ENCODE peak calls at places on chromosomes 6 and 20, in five cellular contexts. One of them, this sample, is unnamed.

GRCh38 chr20:62968378-62969178 is 16.1 kb downstream of the SLC17A9 start:
- DNase-seq in CD8-positive, alpha-beta T cell: no peak
- DNase-seq in fibroblast of lung: no peak
- DNase-seq in GM12865: no peak
- DNase-seq in cardiac muscle cell: no peak
- DNase-seq in this sample: no peak

GRCh38 chr6:79864001-79864400 is 83.4 kb downstream of the ELOVL4 start:
- DNase-seq in CD8-positive, alpha-beta T cell: no peak
- DNase-seq in fibroblast of lung: no peak
- DNase-seq in GM12865: no peak
- DNase-seq in cardiac muscle cell: peak
- DNase-seq in this sample: no peak

GRCh38 chr6:74177496-74177895 is 481.5 kb downstream of the CD109 start:
- DNase-seq in CD8-positive, alpha-beta T cell: no peak
- DNase-seq in fibroblast of lung: no peak
- DNase-seq in GM12865: no peak
- DNase-seq in cardiac muscle cell: no peak
- DNase-seq in this sample: no peak

GRCh38 chr6:144585217-144585814 is 300.2 kb downstream of the UTRN start:
- DNase-seq in CD8-positive, alpha-beta T cell: no peak
- DNase-seq in fibroblast of lung: peak
- DNase-seq in GM12865: peak
- DNase-seq in cardiac muscle cell: peak
- DNase-seq in this sample: no peak

GRCh38 chr6:138722425-138723371 is 50.9 kb upstream of the CCDC28A start:
- DNase-seq in CD8-positive, alpha-beta T cell: no peak
- DNase-seq in fibroblast of lung: peak
- DNase-seq in GM12865: no peak
- DNase-seq in cardiac muscle cell: no peak
- DNase-seq in this sample: no peak

GRCh38 chr20:64152906-64153305 is 11.3 kb upstream of the MYT1 start:
- DNase-seq in CD8-positive, alpha-beta T cell: no peak
- DNase-seq in fibroblast of lung: no peak
- DNase-seq in GM12865: no peak
- DNase-seq in cardiac muscle cell: no peak
- DNase-seq in this sample: no peak

GRCh38 chr20:49969234-49969633 is 13.5 kb upstream of the SNAI1 start:
- DNase-seq in CD8-positive, alpha-beta T cell: no peak
- DNase-seq in fibroblast of lung: no peak
- DNase-seq in GM12865: no peak
- DNase-seq in cardiac muscle cell: no peak
- DNase-seq in this sample: no peak

GRCh38 chr6:27133281-27134227 is 113.9 kb upstream of the PRSS16 start:
- DNase-seq in CD8-positive, alpha-beta T cell: peak
- DNase-seq in fibroblast of lung: peak
- DNase-seq in GM12865: peak
- DNase-seq in cardiac muscle cell: peak
- DNase-seq in this sample: peak

GRCh38 chr20:13819885-13820645 is 35.2 kb downstream of the NDUFAF5 start:
- DNase-seq in CD8-positive, alpha-beta T cell: no peak
- DNase-seq in fibroblast of lung: peak
- DNase-seq in GM12865: peak
- DNase-seq in cardiac muscle cell: peak
- DNase-seq in this sample: peak

GRCh38 chr6:37021356-37022129 is 16.1 kb downstream of the FGD2 start:
- DNase-seq in CD8-positive, alpha-beta T cell: peak
- DNase-seq in fibroblast of lung: peak
- DNase-seq in GM12865: peak
- DNase-seq in cardiac muscle cell: peak
- DNase-seq in this sample: no peak

GRCh38 chr20:57805784-57806183 is 96.0 kb upstream of the PMEPA1 start:
- DNase-seq in CD8-positive, alpha-beta T cell: no peak
- DNase-seq in fibroblast of lung: no peak
- DNase-seq in GM12865: no peak
- DNase-seq in cardiac muscle cell: no peak
- DNase-seq in this sample: no peak

GRCh38 chr6:157823523-157824370 is 701 bp downstream of the SNX9 start:
- DNase-seq in CD8-positive, alpha-beta T cell: peak
- DNase-seq in fibroblast of lung: peak
- DNase-seq in GM12865: peak
- DNase-seq in cardiac muscle cell: peak
- DNase-seq in this sample: peak

GRCh38 chr6:106082735-106083398 is 3.3 kb upstream of the PRDM1 start:
- DNase-seq in CD8-positive, alpha-beta T cell: no peak
- DNase-seq in fibroblast of lung: peak
- DNase-seq in GM12865: no peak
- DNase-seq in cardiac muscle cell: no peak
- DNase-seq in this sample: no peak

GRCh38 chr6:134531611-134532010 is 213.7 kb upstream of the SGK1 start:
- DNase-seq in CD8-positive, alpha-beta T cell: no peak
- DNase-seq in fibroblast of lung: no peak
- DNase-seq in GM12865: no peak
- DNase-seq in cardiac muscle cell: peak
- DNase-seq in this sample: no peak

GRCh38 chr6:169664227-169664626 is 37.6 kb downstream of the WDR27 start:
- DNase-seq in CD8-positive, alpha-beta T cell: no peak
- DNase-seq in fibroblast of lung: no peak
- DNase-seq in GM12865: no peak
- DNase-seq in cardiac muscle cell: no peak
- DNase-seq in this sample: no peak

GRCh38 chr6:49856282-49856681 is 10.1 kb downstream of the CRISP1 start:
- DNase-seq in CD8-positive, alpha-beta T cell: no peak
- DNase-seq in fibroblast of lung: no peak
- DNase-seq in GM12865: no peak
- DNase-seq in cardiac muscle cell: no peak
- DNase-seq in this sample: no peak

GRCh38 chr20:48115511-48115910 is 330.2 kb upstream of the SULF2 start:
- DNase-seq in CD8-positive, alpha-beta T cell: no peak
- DNase-seq in fibroblast of lung: no peak
- DNase-seq in GM12865: no peak
- DNase-seq in cardiac muscle cell: no peak
- DNase-seq in this sample: no peak

GRCh38 chr6:119390276-119390793 is 40.8 kb upstream of the MAN1A1 start:
- DNase-seq in CD8-positive, alpha-beta T cell: no peak
- DNase-seq in fibroblast of lung: no peak
- DNase-seq in GM12865: no peak
- DNase-seq in cardiac muscle cell: no peak
- DNase-seq in this sample: no peak

GRCh38 chr6:138914701-138915100 is 73.4 kb downstream of the REPS1 start:
- DNase-seq in CD8-positive, alpha-beta T cell: no peak
- DNase-seq in fibroblast of lung: no peak
- DNase-seq in GM12865: no peak
- DNase-seq in cardiac muscle cell: no peak
- DNase-seq in this sample: no peak

GRCh38 chr20:14664101-14664500 is 326.7 kb upstream of the FLRT3 start:
- DNase-seq in CD8-positive, alpha-beta T cell: no peak
- DNase-seq in fibroblast of lung: no peak
- DNase-seq in GM12865: no peak
- DNase-seq in cardiac muscle cell: no peak
- DNase-seq in this sample: no peak

GRCh38 chr20:52003976-52004375 is 187.6 kb downstream of the ZFP64 start:
- DNase-seq in CD8-positive, alpha-beta T cell: no peak
- DNase-seq in fibroblast of lung: no peak
- DNase-seq in GM12865: no peak
- DNase-seq in cardiac muscle cell: no peak
- DNase-seq in this sample: no peak

GRCh38 chr20:52003415-52003814 is 188.2 kb downstream of the ZFP64 start:
- DNase-seq in CD8-positive, alpha-beta T cell: no peak
- DNase-seq in fibroblast of lung: no peak
- DNase-seq in GM12865: no peak
- DNase-seq in cardiac muscle cell: no peak
- DNase-seq in this sample: no peak

GRCh38 chr20:52004720-52005119 is 186.9 kb downstream of the ZFP64 start:
- DNase-seq in CD8-positive, alpha-beta T cell: no peak
- DNase-seq in fibroblast of lung: peak
- DNase-seq in GM12865: no peak
- DNase-seq in cardiac muscle cell: no peak
- DNase-seq in this sample: no peak

GRCh38 chr20:52001999-52002666 is 189.4 kb downstream of the ZFP64 start:
- DNase-seq in CD8-positive, alpha-beta T cell: no peak
- DNase-seq in fibroblast of lung: no peak
- DNase-seq in GM12865: no peak
- DNase-seq in cardiac muscle cell: no peak
- DNase-seq in this sample: no peak
- TF ChIP-seq CTCF in CD8-positive, alpha-beta T cell: no peak
- TF ChIP-seq CTCF in fibroblast of lung: peak
- TF ChIP-seq CTCF in GM12865: no peak
- TF ChIP-seq CTCF in cardiac muscle cell: no peak
- TF ChIP-seq CTCF in this sample: no peak

GRCh38 chr6:88179692-88180091 is 13.5 kb upstream of the CNR1 start:
- DNase-seq in CD8-positive, alpha-beta T cell: no peak
- DNase-seq in fibroblast of lung: no peak
- DNase-seq in GM12865: peak
- DNase-seq in cardiac muscle cell: no peak
- DNase-seq in this sample: no peak
- TF ChIP-seq CTCF in CD8-positive, alpha-beta T cell: no peak
- TF ChIP-seq CTCF in fibroblast of lung: no peak
- TF ChIP-seq CTCF in GM12865: peak
- TF ChIP-seq CTCF in cardiac muscle cell: no peak
- TF ChIP-seq CTCF in this sample: no peak

DNA sequence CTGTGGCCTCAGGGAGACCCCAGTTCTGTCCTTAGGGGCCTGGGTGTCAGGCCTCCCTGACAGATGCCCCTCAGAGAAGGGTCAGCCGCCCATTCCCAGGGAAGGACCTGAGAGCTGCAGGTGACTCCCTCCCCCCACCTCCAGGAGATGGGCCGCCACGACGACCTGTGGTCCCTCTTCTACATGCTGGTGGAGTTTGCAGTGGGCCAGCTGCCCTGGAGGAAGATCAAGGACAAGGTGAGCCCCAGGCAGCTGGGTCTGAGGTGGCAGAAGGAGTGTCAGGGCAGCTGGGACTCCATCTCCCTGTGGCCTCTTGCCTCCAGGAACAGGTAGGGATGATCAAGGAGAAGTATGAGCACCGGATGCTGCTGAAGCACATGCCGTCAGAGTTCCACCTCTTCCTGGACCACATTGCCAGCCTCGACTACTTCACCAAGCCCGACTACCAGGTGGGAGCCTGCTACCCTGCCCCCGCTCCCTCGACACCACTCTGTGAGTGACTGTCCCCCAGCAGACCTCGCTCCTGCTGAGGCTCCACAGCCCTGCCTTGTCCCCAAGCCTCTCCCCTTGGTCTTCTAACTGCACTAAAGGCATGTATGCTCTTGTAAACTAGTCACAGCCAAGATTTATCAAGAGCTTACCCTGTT is 12.2 kb downstream of the TTBK1 start:
- DNase-seq in CD8-positive, alpha-beta T cell: no peak
- DNase-seq in fibroblast of lung: no peak
- DNase-seq in GM12865: no peak
- DNase-seq in cardiac muscle cell: no peak
- DNase-seq in this sample: no peak
- TF ChIP-seq CTCF in CD8-positive, alpha-beta T cell: no peak
- TF ChIP-seq CTCF in fibroblast of lung: no peak
- TF ChIP-seq CTCF in GM12865: no peak
- TF ChIP-seq CTCF in cardiac muscle cell: no peak
- TF ChIP-seq CTCF in this sample: no peak

GRCh38 chr6:33082702-33083101 is 6.9 kb downstream of the HLA-DPB1 start:
- DNase-seq in CD8-positive, alpha-beta T cell: no peak
- DNase-seq in fibroblast of lung: peak
- DNase-seq in GM12865: peak
- DNase-seq in cardiac muscle cell: peak
- DNase-seq in this sample: no peak
- TF ChIP-seq CTCF in CD8-positive, alpha-beta T cell: no peak
- TF ChIP-seq CTCF in fibroblast of lung: peak
- TF ChIP-seq CTCF in GM12865: peak
- TF ChIP-seq CTCF in cardiac muscle cell: peak
- TF ChIP-seq CTCF in this sample: peak